ENCODE peak calls at places on chromosomes 3 and 15, in five cellular contexts. N is HT1080; K is NCI-H1105; E is tibial artery; X is activated CD4-positive, alpha-beta memory T cell treated with anti-CD3 and anti-CD28 coated beads, Interleukin-2, amount 10 ng/mL, durations not matched to agents 7 days and 5 days. F is an unnamed sample.

GRCh38 chr3:149145361-149145760 is 15.9 kb downstream of the HPS3 start:
- DNase-seq in K (no peak), E (no peak), X (no peak), N (no peak), F (no peak)

GRCh38 chr3:10187295-10187876 is 22.7 kb downstream of the IRAK2 start:
- DNase-seq in X (no peak), E (no peak), K (no peak), N (no peak), F (no peak)

GRCh38 chr3:127226946-127227842 is 34.3 kb downstream of the PRR23E start:
- DNase-seq in N (peak), E (no peak), K (no peak), X (no peak), F (no peak)

GRCh38 chr3:5360453-5360852 is 172.9 kb downstream of the EDEM1 start:
- DNase-seq in E (no peak), K (no peak), X (no peak), N (no peak), F (no peak)

GRCh38 chr15:100725121-100726069 is 123.0 kb downstream of the ASB7 start:
- DNase-seq in E (no peak), K (no peak), X (no peak), N (peak), F (no peak)

GRCh38 chr3:129228891-129229585 is 20.4 kb upstream of the COPG1 start:
- DNase-seq in E (no peak), X (no peak), N (peak), K (no peak), F (no peak)

GRCh38 chr3:98843301-98843959 is 58.1 kb downstream of the DCBLD2 start:
- DNase-seq in X (no peak), E (no peak), N (no peak), K (no peak), F (no peak)

GRCh38 chr3:10469406-10470119 is 35.8 kb downstream of the ATP2B2 start:
- DNase-seq in X (no peak), E (no peak), N (no peak), K (no peak), F (peak)

GRCh38 chr15:57861039-57861638 is 154.6 kb downstream of the POLR2M start:
- DNase-seq in K (peak), X (no peak), E (no peak), N (peak), F (peak)

F was measured in NCI-H1417.